ENCODE peak calls at places on chromosome 12, in four cellular contexts. D is stomach, S is upper lobe of left lung, Y is uterus. X is an unnamed sample. For H3K4me1, the result is how much of the 10 kb centered on the place peaks cover.

GRCh38 chr12:53252349-53252916 is 15.7 kb upstream of the ESPL1 start:
- DNase-seq in Y (no peak), S (no peak), D (peak), X (no peak)

GRCh38 chr12:25553083-25553482 is at the start of gene LMNTD1:
- DNase-seq in D (no peak), S (no peak), Y (no peak), X (no peak)

GRCh38 chr12:89225808-89226368 is 126.4 kb downstream of the DUSP6 start:
- DNase-seq in Y (no peak), S (no peak), D (peak), X (peak)

GRCh38 chr12:119036878-119037493 is 55.6 kb downstream of the SRRM4 start:
- DNase-seq in S (no peak), D (peak), Y (no peak), X (no peak)

GRCh38 chr12:104828015-104828414 is 130.1 kb downstream of the SLC41A2 start:
- DNase-seq in S (peak), D (no peak), Y (no peak), X (no peak)

GRCh38 chr12:19507823-19508222 is 68.5 kb downstream of the AEBP2 start:
- DNase-seq in D (no peak), Y (no peak), S (no peak), X (no peak)

GRCh38 chr12:104966677-104967076 is 8.6 kb upstream of the SLC41A2 start:
- DNase-seq in D (no peak), S (no peak), Y (no peak), X (no peak)

GRCh38 chr12:5988659-5989116 is 43.6 kb upstream of the ANO2 start:
- DNase-seq in D (peak), Y (peak), S (peak), X (peak)

GRCh38 chr12:85872497-85873091 is 1.5 kb upstream of the NTS start:
- DNase-seq in S (no peak), D (no peak), Y (no peak), X (no peak)

GRCh38 chr12:91877022-91877421 is 268.6 kb downstream of the BTG1 start:
- DNase-seq in S (no peak), D (peak), Y (peak), X (peak)

GRCh38 chr12:23684121-23684520 is 265.3 kb downstream of the SOX5 start:
- DNase-seq in D (no peak), Y (no peak), S (no peak), X (no peak)

GRCh38 chr12:100190013-100190394 is 10.6 kb upstream of the ACTR6 start:
- DNase-seq in S (no peak), Y (no peak), D (no peak), X (no peak)

GRCh38 chr12:19624401-19624930 is 185.2 kb downstream of the AEBP2 start:
- DNase-seq in Y (no peak), S (no peak), D (no peak), X (no peak)

GRCh38 chr12:104276192-104277131 is 27.1 kb upstream of the EID3 start:
- DNase-seq in Y (no peak), D (no peak), S (no peak), X (no peak)

GRCh38 chr12:79187032-79187431 is 322.5 kb downstream of the SYT1 start:
- DNase-seq in Y (no peak), D (no peak), S (no peak), X (no peak)

GRCh38 chr12:14567311-14568195 is at the start of gene PLBD1:
- DNase-seq in S (peak), Y (peak), D (peak), X (peak)

GRCh38 chr12:52338241-52338960 is 17.2 kb upstream of the KRT83 start:
- DNase-seq in S (no peak), Y (no peak), D (no peak), X (no peak)

GRCh38 chr12:68154768-68155167 is 4.8 kb downstream of the IFNG start:
- DNase-seq in Y (no peak), D (no peak), S (no peak), X (no peak)

GRCh38 chr12:101018540-101018939 is 191.5 kb downstream of the SLC5A8 start:
- DNase-seq in D (no peak), Y (no peak), S (no peak), X (no peak)

GRCh38 chr12:29625359-29625953 is 128.0 kb upstream of the OVCH1 start:
- DNase-seq in Y (no peak), D (no peak), S (no peak), X (no peak)

GRCh38 chr12:52277486-52278245 is 3.2 kb downstream of the KRT86 start:
- DNase-seq in Y (no peak), S (no peak), D (peak), X (no peak)

GRCh38 chr12:105433804-105434203 is 103.3 kb downstream of the C12orf75 start:
- DNase-seq in S (no peak), D (no peak), Y (no peak), X (no peak)

GRCh38 chr12:24975425-24975824 is 26.5 kb upstream of the BCAT1 start:
- DNase-seq in S (no peak), Y (no peak), D (no peak), X (no peak)

GRCh38 chr12:53952871-53953734 is 1.6 kb upstream of the HOXC12 start:
- DNase-seq in Y (no peak), S (peak), D (no peak), X (no peak)

GRCh38 chr12:94596596-94596995 is 53.8 kb downstream of the TMCC3 start:
- DNase-seq in S (no peak), Y (no peak), D (peak), X (peak)
- H3K4me1 ChIP-seq in S (under half), Y (under half), D (under half), X (half or more)

DNA sequence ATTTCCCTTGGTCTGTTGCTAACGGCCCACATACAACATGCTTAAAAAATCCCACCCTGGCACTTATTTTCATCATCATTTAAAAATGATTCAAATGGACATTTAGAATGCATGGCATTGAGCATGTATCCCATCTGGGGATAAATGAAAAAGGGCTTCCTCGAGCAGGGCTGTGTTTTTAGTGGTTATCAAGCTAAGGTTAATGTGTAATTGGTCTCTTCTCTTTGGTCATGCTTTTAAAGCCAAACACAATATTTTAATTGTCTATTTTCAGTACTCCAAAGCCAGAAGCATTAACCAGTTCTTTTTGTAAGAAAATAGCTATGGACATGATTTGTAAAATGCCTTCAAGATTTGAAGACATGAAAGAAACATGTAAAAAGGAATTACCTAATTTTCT is 1.9 kb upstream of the TRHDE start:
- DNase-seq in Y (no peak), D (no peak), S (no peak), X (no peak)
- TF ChIP-seq POLR2A in Y (no peak), D (no peak), S (no peak), X (no peak)

DNA sequence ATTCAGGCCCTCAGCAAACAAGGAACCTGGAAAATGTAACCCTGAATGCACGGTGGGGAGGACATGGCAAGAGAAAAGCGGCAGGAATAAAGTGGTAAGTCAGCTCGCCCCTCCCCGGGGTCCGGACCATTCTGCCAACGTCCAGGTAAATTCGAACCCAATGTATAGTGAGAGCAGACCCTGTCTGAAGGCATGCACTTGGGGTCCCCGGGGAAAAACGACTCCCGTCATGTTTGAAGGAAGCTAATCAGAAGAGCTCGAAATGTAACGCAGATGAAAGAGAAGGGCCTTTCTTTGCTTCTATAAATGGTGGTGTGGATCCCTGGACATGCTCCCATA is 193 bp downstream of the ACACB start:
- DNase-seq in D (no peak), Y (no peak), S (no peak), X (no peak)
- H3K4me1 ChIP-seq in D (half or more), Y (under half), S (under half), X (half or more)

DNA sequence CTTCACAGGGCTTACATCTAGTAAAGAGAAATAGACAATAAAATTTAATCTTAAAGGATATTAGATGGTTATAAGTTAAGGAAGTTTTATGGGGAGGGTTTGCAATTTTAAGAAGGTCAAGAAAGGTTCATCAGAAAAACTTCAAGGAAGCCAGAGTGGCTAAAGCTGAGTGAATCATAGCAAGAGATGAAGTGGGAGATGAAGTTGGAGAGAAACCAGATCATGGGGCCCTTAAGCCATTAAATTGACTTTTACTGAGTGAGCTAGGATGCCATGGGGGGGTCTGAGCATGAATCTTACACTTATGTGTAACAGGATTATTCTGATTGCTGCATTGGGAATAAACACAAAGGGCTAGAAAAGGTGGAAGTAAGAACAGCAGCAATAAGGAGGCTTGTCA is 189.2 kb downstream of the LRIG3 start:
- DNase-seq in Y (no peak), D (no peak), S (no peak), X (no peak)
- TF ChIP-seq POLR2A in Y (no peak), D (no peak), S (no peak), X (no peak)

GRCh38 chr12:2070440-2071045 is 17.8 kb downstream of the CACNA1C start:
- DNase-seq in D (no peak), Y (no peak), S (no peak), X (no peak)
- H3K4me1 ChIP-seq in D (under half), Y (under half), S (under half), X (under half)

GRCh38 chr12:460301-461230 is 827 bp downstream of the B4GALNT3 start:
- DNase-seq in D (no peak), S (peak), Y (peak), X (no peak)

GRCh38 chr12:459050-459429 is 699 bp upstream of the B4GALNT3 start:
- DNase-seq in D (no peak), Y (no peak), S (no peak), X (no peak)

GRCh38 chr12:459430-460258 is at the start of gene B4GALNT3:
- DNase-seq in D (peak), S (peak), Y (peak), X (no peak)

GRCh38 chr12:462936-463705 is 3.4 kb downstream of the B4GALNT3 start:
- DNase-seq in D (peak), S (no peak), Y (no peak), X (no peak)

DNA sequence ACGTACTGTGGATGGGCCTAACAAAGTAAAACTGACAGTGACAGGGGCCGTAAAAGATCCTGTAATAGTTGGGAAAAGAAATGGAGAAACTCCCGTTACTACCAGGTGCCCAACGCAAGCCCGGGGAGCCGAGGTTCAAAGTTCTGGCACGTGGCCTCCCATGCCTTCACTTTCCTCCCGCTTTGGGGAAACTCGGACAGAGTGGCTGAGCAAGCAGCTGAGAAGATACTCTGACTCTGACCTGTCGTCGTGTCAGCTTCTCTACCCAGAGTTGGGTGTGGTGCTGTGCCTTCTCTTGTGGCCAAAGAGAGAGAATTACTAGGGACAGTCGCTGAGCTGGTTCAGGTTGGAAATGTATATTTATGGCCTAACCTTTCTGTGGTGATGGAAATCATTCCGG is 1.7 kb downstream of the B4GALNT3 start:
- DNase-seq in S (no peak), Y (no peak), D (no peak), X (no peak)
- TF ChIP-seq POLR2A in S (no peak), Y (no peak), D (no peak), X (no peak)

DNA sequence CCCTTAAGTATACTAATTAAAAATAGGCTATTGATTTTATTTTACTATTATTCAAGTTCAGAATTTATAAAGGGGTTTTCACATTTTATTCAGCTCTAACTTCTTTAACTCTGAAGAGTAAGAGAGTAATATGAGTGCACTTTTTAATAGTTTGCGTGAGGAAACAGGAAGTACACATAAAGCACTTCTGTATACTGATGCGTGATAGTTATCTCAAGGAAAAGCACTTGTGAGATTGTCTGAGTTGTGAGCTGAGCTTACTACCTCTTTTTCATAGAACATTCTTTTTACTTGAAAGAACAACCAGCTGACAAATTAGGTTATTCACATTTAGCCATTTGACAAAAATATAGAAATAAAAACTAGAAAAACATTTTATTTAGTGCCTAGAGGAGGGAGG is 1.9 kb downstream of the RAD51AP1 start:
- DNase-seq in S (no peak), Y (no peak), D (no peak), X (no peak)
- H3K4me1 ChIP-seq in S (under half), Y (under half), D (under half), X (under half)

GRCh38 chr12:56636118-56636674 is 6.1 kb upstream of the BAZ2A start:
- DNase-seq in S (no peak), Y (peak), D (peak), X (peak)

GRCh38 chr12:56636675-56637540 is 6.8 kb upstream of the BAZ2A start:
- DNase-seq in D (peak), S (peak), Y (peak), X (peak)

GRCh38 chr12:56634837-56635538 is 4.9 kb upstream of the BAZ2A start:
- DNase-seq in D (peak), S (peak), Y (peak), X (peak)

GRCh38 chr12:56634242-56634836 is 4.2 kb upstream of the BAZ2A start:
- DNase-seq in Y (peak), S (peak), D (peak), X (peak)

GRCh38 chr12:56635539-56636117 is 5.5 kb upstream of the BAZ2A start:
- DNase-seq in S (peak), Y (no peak), D (no peak), X (no peak)
- TF ChIP-seq POLR2A in S (no peak), Y (no peak), D (no peak), X (no peak)

X was measured in gastrocnemius medialis.